ENCODE peak calls at places on chromosomes 4 and X, in six cellular contexts. One of them, this sample, is unnamed.

GRCh38 chr4:77006753-77007355 is 57.3 kb downstream of the SEPTIN11 start:
- DNase-seq in HS-5: no peak
- DNase-seq in NCI-H2029: no peak
- DNase-seq in AG08395: no peak
- DNase-seq in KG1: no peak
- DNase-seq in mesendoderm: no peak
- DNase-seq in this sample: no peak

GRCh38 chr4:147110968-147111367 is 165.3 kb upstream of the TTC29 start:
- DNase-seq in HS-5: no peak
- DNase-seq in NCI-H2029: no peak
- DNase-seq in AG08395: peak; percentile 25
- DNase-seq in KG1: no peak
- DNase-seq in mesendoderm: no peak
- DNase-seq in this sample: no peak

GRCh38 chrX:47854474-47854873 is 17.8 kb downstream of the ZNF81 start:
- DNase-seq in HS-5: no peak
- DNase-seq in NCI-H2029: no peak
- DNase-seq in AG08395: no peak
- DNase-seq in KG1: no peak
- DNase-seq in mesendoderm: peak; percentile 29
- DNase-seq in this sample: no peak

GRCh38 chr4:188399834-188400233 is 260.6 kb downstream of the TRIML1 start:
- DNase-seq in HS-5: no peak
- DNase-seq in NCI-H2029: no peak
- DNase-seq in AG08395: no peak
- DNase-seq in KG1: no peak
- DNase-seq in mesendoderm: peak; percentile 95
- DNase-seq in this sample: no peak

GRCh38 chr4:55318135-55318534 is 27.9 kb upstream of the SRD5A3 start:
- DNase-seq in HS-5: no peak
- DNase-seq in NCI-H2029: no peak
- DNase-seq in AG08395: no peak
- DNase-seq in KG1: no peak
- DNase-seq in mesendoderm: no peak
- DNase-seq in this sample: no peak

GRCh38 chr4:78551420-78552351 is at the start of gene ANXA3:
- DNase-seq in HS-5: no peak
- DNase-seq in NCI-H2029: no peak
- DNase-seq in AG08395: peak; percentile 24
- DNase-seq in KG1: no peak
- DNase-seq in mesendoderm: peak; percentile 86
- DNase-seq in this sample: peak; percentile 83

GRCh38 chrX:104315555-104315954 is 60.8 kb upstream of the ESX1 start:
- DNase-seq in HS-5: peak; percentile 53
- DNase-seq in NCI-H2029: no peak
- DNase-seq in AG08395: peak; percentile 51
- DNase-seq in KG1: no peak
- DNase-seq in mesendoderm: no peak
- DNase-seq in this sample: no peak

GRCh38 chr4:185898413-185898812 is 86.4 kb upstream of the SORBS2 start:
- DNase-seq in HS-5: no peak
- DNase-seq in NCI-H2029: no peak
- DNase-seq in AG08395: no peak
- DNase-seq in KG1: no peak
- DNase-seq in mesendoderm: no peak
- DNase-seq in this sample: no peak

GRCh38 chrX:150572206-150572605 is 3.8 kb downstream of the MTM1 start:
- DNase-seq in HS-5: no peak
- DNase-seq in NCI-H2029: no peak
- DNase-seq in AG08395: no peak
- DNase-seq in KG1: no peak
- DNase-seq in mesendoderm: no peak
- DNase-seq in this sample: no peak

GRCh38 chr4:85779165-85779564 is 304.2 kb downstream of the ARHGAP24 start:
- DNase-seq in HS-5: no peak
- DNase-seq in NCI-H2029: no peak
- DNase-seq in AG08395: peak; percentile 41
- DNase-seq in KG1: no peak
- DNase-seq in mesendoderm: no peak
- DNase-seq in this sample: no peak

GRCh38 chr4:130478406-130478805 is 1382.5 kb downstream of the C4orf33 start:
- DNase-seq in HS-5: peak; percentile 47
- DNase-seq in NCI-H2029: no peak
- DNase-seq in AG08395: no peak
- DNase-seq in KG1: no peak
- DNase-seq in mesendoderm: peak; percentile 54
- DNase-seq in this sample: no peak

GRCh38 chrX:96611619-96612362 is 72.9 kb upstream of the DIAPH2 start:
- DNase-seq in HS-5: peak; percentile 11
- DNase-seq in NCI-H2029: no peak
- DNase-seq in AG08395: peak; percentile 62
- DNase-seq in KG1: no peak
- DNase-seq in mesendoderm: peak; percentile 65
- DNase-seq in this sample: no peak

GRCh38 chr4:848307-848691 is 22.4 kb upstream of the CPLX1 start:
- DNase-seq in HS-5: no peak
- DNase-seq in NCI-H2029: no peak
- DNase-seq in AG08395: no peak
- DNase-seq in KG1: no peak
- DNase-seq in mesendoderm: no peak
- DNase-seq in this sample: peak; percentile 59

GRCh38 chr4:182578402-182578801 is 335.2 kb downstream of the TENM3 start:
- DNase-seq in HS-5: peak; percentile 60
- DNase-seq in NCI-H2029: no peak
- DNase-seq in AG08395: peak; percentile 46
- DNase-seq in KG1: no peak
- DNase-seq in mesendoderm: peak; percentile 93
- DNase-seq in this sample: no peak

This sample was measured in upper lobe of right lung.